ENCODE peak calls at places on chromosome 2, in four cellular contexts. I, E, X and S are unnamed samples.

GRCh38 chr2:175929850-175930249 is 72.2 kb downstream of the LNPK start:
- DNase-seq in I (peak), E (peak), X (no peak), S (peak)

GRCh38 chr2:288002-288742 is at the start of gene ALKAL2:
- DNase-seq in I (no peak), E (no peak), X (peak), S (no peak)

GRCh38 chr2:172833898-172834297 is 98.3 kb downstream of the RAPGEF4 start:
- DNase-seq in I (peak), E (peak), X (no peak), S (no peak)

GRCh38 chr2:101007415-101008345 is 5.6 kb downstream of the RPL31 start:
- DNase-seq in I (no peak), E (no peak), X (no peak), S (peak)

GRCh38 chr2:109638807-109639206 is 24.6 kb downstream of the SOWAHC start:
- DNase-seq in I (no peak), E (no peak), X (no peak), S (no peak)

GRCh38 chr2:68434981-68435380 is 32.1 kb downstream of the FBXO48 start:
- DNase-seq in I (no peak), E (no peak), X (no peak), S (no peak)

GRCh38 chr2:103738626-103739025 is 976.8 kb downstream of the TMEM182 start:
- DNase-seq in I (no peak), E (no peak), X (no peak), S (no peak)

GRCh38 chr2:224584768-224585204 is 377 bp downstream of the CUL3 start:
- DNase-seq in I (peak), E (no peak), X (peak), S (peak)

GRCh38 chr2:156057647-156058046 is 274.9 kb downstream of the NR4A2 start:
- DNase-seq in I (no peak), E (no peak), X (no peak), S (no peak)

GRCh38 chr2:40384714-40385113 is 67.2 kb downstream of the SLC8A1 start:
- DNase-seq in I (peak), E (peak), X (no peak), S (peak)

DNA sequence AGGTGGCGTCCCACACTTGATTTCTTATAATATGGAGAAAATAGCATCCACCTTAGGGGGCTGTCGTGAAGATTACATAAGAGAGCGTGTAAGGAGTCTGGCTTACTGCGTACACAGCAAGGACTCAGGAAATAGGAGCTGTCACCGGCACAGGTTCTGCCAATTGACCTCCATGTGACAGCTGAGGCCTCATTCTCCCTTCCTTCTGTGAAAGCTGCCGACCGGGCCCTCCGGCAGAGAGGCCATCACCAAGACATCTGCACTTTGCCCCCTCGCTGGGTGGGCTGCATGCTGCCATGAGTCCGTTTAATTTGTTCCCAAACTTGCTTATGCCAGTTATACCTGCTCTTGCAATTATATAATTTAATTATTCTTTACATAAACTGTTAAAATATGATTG is 27.7 kb downstream of the HS1BP3 start:
- DNase-seq in I (no peak), E (no peak), X (peak), S (no peak)
- H3K27ac ChIP-seq in I (no peak), E (no peak), X (no peak), S (no peak)

GRCh38 chr2:20582600-20583221 is 68.2 kb downstream of the HS1BP3 start:
- DNase-seq in I (no peak), E (no peak), X (no peak), S (no peak)
- H3K27ac ChIP-seq in I (no peak), E (peak), X (peak), S (no peak)

GRCh38 chr2:161076936-161077335 is 83.3 kb upstream of the TANK start:
- DNase-seq in I (no peak), E (no peak), X (no peak), S (no peak)
- H3K27ac ChIP-seq in I (no peak), E (no peak), X (peak), S (no peak)

DNA sequence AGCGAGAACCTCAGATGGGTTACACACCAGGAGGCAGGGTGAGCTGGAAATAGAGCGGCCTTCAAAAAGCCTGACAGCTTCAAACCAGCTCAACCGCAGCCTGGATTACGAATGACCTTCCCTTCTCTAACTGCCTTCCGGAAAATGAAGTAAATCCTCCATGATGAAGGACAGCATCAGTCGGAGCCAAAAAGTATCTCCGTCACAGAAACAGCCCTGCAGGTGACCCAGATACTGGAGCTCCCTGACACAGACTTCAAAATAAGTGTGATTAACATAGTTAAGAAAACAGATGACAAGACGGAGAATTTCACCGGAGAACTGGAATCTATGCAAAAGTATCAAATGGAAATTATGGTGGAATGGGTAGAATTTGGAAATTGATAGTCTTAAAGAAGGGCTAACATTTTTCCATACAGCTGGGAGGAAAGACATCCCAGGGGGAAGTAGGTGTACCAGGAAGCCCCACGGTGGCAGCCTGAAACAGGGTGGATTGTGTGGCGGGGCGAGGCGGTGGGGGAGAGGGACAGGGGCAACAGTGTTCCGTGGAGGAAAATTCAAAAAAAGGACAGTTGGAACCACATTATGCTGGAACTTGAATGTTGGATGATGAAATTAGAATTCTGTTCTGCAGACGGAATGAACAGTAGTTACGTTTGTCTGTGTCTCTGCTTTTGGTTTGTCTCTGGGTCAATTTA is 10.4 kb upstream of the CIB4 start:
- DNase-seq in I (no peak), E (no peak), X (no peak), S (no peak)
- H3K27ac ChIP-seq in I (no peak), E (peak), X (peak), S (no peak)

GRCh38 chr2:239588451-239589269 is 187.8 kb upstream of the HDAC4 start:
- DNase-seq in I (no peak), E (no peak), X (peak), S (no peak)
- H3K27ac ChIP-seq in I (no peak), E (no peak), X (no peak), S (no peak)

GRCh38 chr2:25306767-25307368 is 34.9 kb downstream of the DNMT3A start:
- DNase-seq in I (no peak), E (no peak), X (no peak), S (no peak)
- H3K27ac ChIP-seq in I (no peak), E (no peak), X (no peak), S (no peak)